ENCODE peak calls at places on chromosome 9, in ten cellular contexts. F is keratinocyte, W is tibial artery, D is heart right ventricle, G is cardiac muscle cell, X is MM.1S, V is astrocyte, K is mucosa of descending colon, A is upper lobe of right lung, N is aorta. U is an unnamed sample. For H3K36me3 and H3K9me3, the result is how much of the 10 kb centered on the place peaks cover.

GRCh38 chr9:6355728-6356127 is 27.6 kb downstream of the TPD52L3 start:
- DNase-seq in V (peak), N (no peak), X (no peak), W (no peak), K (no peak), G (peak), D (no peak), A (no peak), F (no peak), U (no peak)

GRCh38 chr9:127393680-127394079 is 3.3 kb upstream of the SLC2A8 start:
- DNase-seq in X (no peak), D (no peak), G (peak), V (peak), K (no peak), F (no peak), N (no peak), W (no peak), A (no peak), U (no peak)

GRCh38 chr9:36218011-36218410 is 27.3 kb downstream of the CLTA start:
- DNase-seq in W (no peak), D (no peak), N (no peak), K (no peak), A (no peak), X (no peak), V (no peak), G (no peak), F (no peak), U (no peak)

GRCh38 chr9:114898741-114899140 is 31.6 kb downstream of the TNFSF8 start:
- DNase-seq in W (no peak), V (no peak), G (peak), K (peak), A (no peak), N (peak), D (peak), F (no peak), X (peak), U (peak)

GRCh38 chr9:100534401-100534800 is 43.5 kb upstream of the CAVIN4 start:
- DNase-seq in N (no peak), F (no peak), D (no peak), G (no peak), A (no peak), X (no peak), K (no peak), V (no peak), W (no peak), U (no peak)

GRCh38 chr9:78519786-78520185 is 222.9 kb downstream of the PSAT1 start:
- DNase-seq in D (no peak), W (no peak), V (no peak), F (no peak), K (no peak), G (no peak), X (no peak), N (no peak), A (no peak), U (no peak)

GRCh38 chr9:96646081-96646991 is 8.8 kb downstream of the PRXL2C start:
- DNase-seq in V (peak), A (no peak), K (no peak), G (peak), N (peak), F (no peak), D (no peak), X (no peak), W (no peak), U (no peak)

GRCh38 chr9:75001719-75002421 is 26.2 kb downstream of the CARNMT1 start:
- DNase-seq in K (peak), V (peak), G (peak), N (no peak), X (peak), F (peak), D (no peak), W (no peak), A (no peak), U (peak)

GRCh38 chr9:73773896-73774295 is 622.2 kb downstream of the ANXA1 start:
- DNase-seq in A (no peak), K (no peak), V (peak), G (peak), F (no peak), N (no peak), X (no peak), D (no peak), W (no peak), U (no peak)

GRCh38 chr9:73780916-73781315 is 629.3 kb downstream of the ANXA1 start:
- DNase-seq in N (no peak), A (no peak), K (no peak), X (no peak), F (peak), D (no peak), W (no peak), G (peak), V (peak), U (no peak)

GRCh38 chr9:73775757-73776156 is 624.1 kb downstream of the ANXA1 start:
- DNase-seq in V (no peak), N (no peak), F (no peak), W (no peak), K (no peak), X (no peak), G (no peak), D (no peak), A (no peak), U (no peak)
- H3K4me3 ChIP-seq in V (no peak), N (no peak), F (no peak), W (no peak), K (no peak), X (no peak), G (no peak), D (no peak), A (no peak), U (no peak)

DNA sequence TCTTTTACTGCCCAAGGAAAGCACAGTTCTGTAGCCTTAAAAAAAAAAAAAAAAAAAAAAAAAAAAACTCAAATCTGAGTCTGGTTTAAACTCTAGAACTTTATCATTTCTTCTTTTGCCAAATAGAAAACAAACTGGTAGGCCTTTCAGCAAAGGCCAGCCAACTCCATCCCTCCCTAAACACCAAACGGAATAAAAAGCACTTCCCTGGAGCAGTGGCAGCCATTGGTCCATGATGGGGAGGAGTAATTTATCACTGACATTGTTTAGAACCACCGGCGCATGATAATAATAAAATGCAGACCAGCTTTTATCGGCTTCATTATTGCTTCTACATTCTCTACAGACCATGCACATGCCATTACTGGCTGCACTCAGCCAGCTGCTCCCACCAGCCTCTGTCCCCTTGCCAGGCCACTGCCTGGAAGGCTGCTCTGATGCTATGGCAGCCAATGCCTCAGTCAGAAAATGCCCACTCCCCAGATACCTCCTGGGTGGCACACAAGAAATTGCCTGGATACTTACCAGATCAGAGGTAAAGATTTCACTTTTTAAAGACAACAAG is 45.9 kb downstream of the ABCA1 start:
- DNase-seq in D (no peak), G (no peak), W (no peak), V (no peak), X (no peak), K (no peak), N (no peak), A (no peak), F (no peak), U (no peak)
- H3K36me3 ChIP-seq in D (half or more), G (under half), W (half or more), V (under half), X (under half), K (under half), N (under half), A (under half), F (under half), U (under half)

GRCh38 chr9:40884072-40884901 is 244.2 kb downstream of the FOXD4L6 start:
- DNase-seq in A (peak), N (peak), K (no peak), W (no peak), X (peak), G (no peak), D (peak), F (no peak), V (no peak), U (no peak)
- H3K9me3 ChIP-seq in A (half or more), N (under half), K (half or more), W (half or more), X (under half), G (under half), D (half or more), F (under half), V (under half), U (half or more)

DNA sequence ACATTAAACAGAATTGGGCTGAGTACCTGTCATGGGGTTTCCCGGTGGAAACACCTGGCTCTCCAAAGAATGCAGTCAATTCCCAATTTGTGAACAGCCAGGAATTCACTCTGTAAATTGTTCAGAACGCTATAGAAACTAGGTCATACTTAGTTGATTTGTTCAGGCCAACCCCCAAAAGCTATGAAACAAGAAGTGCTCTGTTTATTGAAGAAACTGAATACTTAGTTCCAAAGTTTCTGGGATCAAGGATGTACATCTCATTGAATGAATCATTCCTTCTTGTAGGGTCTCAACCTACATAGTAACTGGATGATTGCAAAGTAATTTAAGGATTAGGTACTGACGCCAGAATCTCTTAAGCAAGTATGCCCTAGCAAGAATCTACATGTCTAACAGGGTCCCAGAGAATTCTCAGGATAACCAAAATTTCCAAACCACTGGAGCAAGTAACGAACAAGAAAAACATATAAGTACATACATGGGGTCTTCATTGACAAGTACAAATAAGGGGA is 659 bp upstream of the TUSC1 start:
- DNase-seq in X (no peak), G (no peak), V (no peak), K (no peak), F (no peak), W (no peak), A (no peak), N (no peak), D (no peak), U (no peak)
- H3K4me3 ChIP-seq in X (no peak), G (peak), V (peak), K (no peak), F (no peak), W (peak), A (peak), N (peak), D (peak), U (no peak)

DNA sequence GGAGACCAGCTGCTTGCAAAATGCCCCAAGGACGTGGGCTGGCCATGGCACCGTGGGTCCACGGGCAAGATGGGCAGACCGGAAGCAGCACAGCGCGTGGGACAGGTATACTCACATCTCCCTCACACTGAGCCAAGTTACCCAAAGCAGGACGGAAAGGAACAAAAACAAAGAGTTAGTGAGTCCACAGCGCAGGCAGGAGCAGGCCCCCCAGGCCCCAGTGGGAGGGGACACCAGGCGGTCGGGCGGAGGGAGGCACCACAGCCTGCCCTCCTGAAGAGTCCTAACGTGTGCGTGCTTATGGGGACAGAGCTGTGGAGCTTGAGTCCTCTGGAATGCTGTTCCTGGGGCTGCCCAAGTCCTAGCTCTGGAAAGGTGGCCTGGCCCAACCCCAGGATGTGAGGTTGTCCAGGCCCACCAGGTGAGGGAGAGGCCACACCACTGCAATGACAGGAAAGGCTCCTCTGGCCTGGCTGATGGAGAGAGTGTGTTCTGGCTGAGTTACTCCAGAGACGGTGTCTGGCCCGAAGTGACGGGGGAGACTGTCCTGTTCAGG is 15.2 kb downstream of the SH3GLB2 start:
- DNase-seq in V (no peak), N (no peak), D (no peak), K (no peak), X (no peak), F (no peak), W (no peak), G (no peak), A (peak), U (no peak)
- H3K36me3 ChIP-seq in V (under half), N (under half), D (half or more), K (under half), X (under half), F (under half), W (half or more), G (under half), A (half or more), U (under half)